ENCODE peak calls at places on chromosomes 13 and 19, in eight cellular contexts. F is foreskin keratinocyte, S is hepatocyte, W is A549, D is AG04450, G is heart left ventricle, E is right atrium auricular region, J is right lobe of liver. Q is an unnamed sample.

GRCh38 chr19:50496189-50497029 is 14.6 kb downstream of the JOSD2 start:
- DNase-seq in E (no peak), J (no peak), S (no peak), G (peak; percentile 71), F (no peak), D (no peak), W (peak; percentile 67), Q (no peak)

GRCh38 chr19:49923055-49924003 is 5.7 kb upstream of the ATF5 start:
- DNase-seq in E (no peak), S (no peak), J (peak; percentile 97), G (peak; percentile 29), F (no peak), W (no peak), D (no peak), Q (no peak)

GRCh38 chr19:18069383-18069782 is 17.4 kb downstream of the IL12RB1 start:
- DNase-seq in G (no peak), E (no peak), S (no peak), D (no peak), W (no peak), J (no peak), F (no peak), Q (no peak)

GRCh38 chr19:33054623-33055022 is 10.1 kb downstream of the RHPN2 start:
- DNase-seq in S (peak; percentile 50), W (peak; percentile 85), D (no peak), F (no peak), J (peak; percentile 77), G (no peak), E (no peak), Q (no peak)

GRCh38 chr19:33486936-33487793 is 34.4 kb downstream of the PEPD start:
- DNase-seq in J (peak; percentile 37), F (no peak), S (no peak), D (no peak), E (no peak), G (no peak), W (no peak), Q (no peak)

GRCh38 chr19:13398780-13399726 is 107.2 kb downstream of the CACNA1A start:
- DNase-seq in S (no peak), D (peak; percentile 75), E (no peak), F (peak; percentile 84), J (no peak), G (no peak), W (peak; percentile 2), Q (no peak)

GRCh38 chr19:13055213-13056051 is 47.2 kb downstream of the LYL1 start:
- DNase-seq in D (peak; percentile 79), S (peak; percentile 89), W (no peak), J (no peak), G (peak; percentile 83), E (peak; percentile 91), F (no peak), Q (no peak)

GRCh38 chr19:40217921-40218890 is at the start of gene TTC9B:
- DNase-seq in J (no peak), E (no peak), F (no peak), W (peak; percentile 51), D (no peak), G (no peak), S (peak; percentile 67), Q (no peak)

GRCh38 chr13:112894673-112895481 is 74.1 kb upstream of the MCF2L start:
- DNase-seq in E (no peak), F (no peak), J (no peak), G (no peak), D (no peak), S (peak; percentile 41), W (no peak), Q (no peak)

GRCh38 chr19:49809155-49809986 is 3.7 kb downstream of the FUZ start:
- DNase-seq in W (peak; percentile 42), E (peak; percentile 77), D (no peak), F (no peak), S (peak; percentile 67), J (peak; percentile 75), G (peak; percentile 71), Q (no peak)

GRCh38 chr19:58183822-58184215 is 958 bp downstream of the ZNF274 start:
- DNase-seq in J (no peak), G (no peak), F (no peak), D (no peak), S (no peak), W (no peak), E (no peak), Q (no peak)

GRCh38 chr19:57708641-57709354 is at the start of gene ZNF154:
- DNase-seq in F (no peak), D (peak; percentile 29), G (peak; percentile 61), J (no peak), E (peak; percentile 58), W (no peak), S (peak; percentile 87), Q (no peak)

DNA sequence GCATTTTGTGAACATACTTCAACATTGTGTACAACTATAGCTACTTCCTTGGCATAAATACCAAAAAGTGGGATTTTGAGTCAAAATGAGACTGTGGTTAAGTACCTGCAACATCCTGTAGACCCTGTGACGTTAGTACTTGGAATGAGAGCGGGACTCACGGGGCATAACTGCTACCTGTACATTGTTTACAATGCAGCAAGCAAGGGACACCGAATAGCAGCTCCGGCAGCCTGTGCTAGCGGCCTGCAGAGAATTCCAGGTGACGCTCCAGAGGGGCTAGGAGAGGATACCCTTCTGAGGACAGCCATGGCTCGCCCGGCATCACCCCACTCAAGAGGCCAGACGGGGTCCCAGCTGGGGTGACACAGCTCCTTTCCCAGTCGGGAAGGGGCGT is 821 bp upstream of the ZNF331 start:
- DNase-seq in D (no peak), W (no peak), F (no peak), E (no peak), J (no peak), G (no peak), S (peak; percentile 34), Q (no peak)
- H3K27ac ChIP-seq in D (peak overlapping the region; percentile 57), W (peak overlapping the region; percentile 68), F (peak overlapping the region; percentile 39), E (peak overlapping the region; percentile 88), J (peak overlapping the region; percentile 67), G (peak overlapping the region; percentile 84), S (peak overlapping the region; percentile 93), Q (peak overlapping the region; percentile 83)

GRCh38 chr19:35932291-35932936 is 3.8 kb upstream of the LRFN3 start:
- DNase-seq in D (no peak), E (no peak), G (no peak), J (no peak), W (no peak), S (no peak), F (no peak), Q (no peak)

GRCh38 chr19:35928507-35928906 is 7.7 kb upstream of the LRFN3 start:
- DNase-seq in W (no peak), S (no peak), E (no peak), J (no peak), F (no peak), D (no peak), G (no peak), Q (no peak)

GRCh38 chr19:35935911-35936737 is at the start of gene LRFN3:
- DNase-seq in F (peak; percentile 47), W (peak; percentile 88), S (peak; percentile 91), D (no peak), G (peak; percentile 68), J (peak; percentile 75), E (peak; percentile 79), Q (no peak)

GRCh38 chr19:35931874-35932202 is 4.3 kb upstream of the LRFN3 start:
- DNase-seq in W (no peak), F (no peak), J (no peak), D (no peak), S (no peak), G (no peak), E (no peak), Q (no peak)

GRCh38 chr19:35931161-35931873 is 4.9 kb upstream of the LRFN3 start:
- DNase-seq in J (peak; percentile 99), W (peak; percentile 100), D (peak; percentile 99), G (peak; percentile 99), E (peak; percentile 99), F (peak; percentile 97), S (peak; percentile 100), Q (peak; percentile 100)
- H3K27ac ChIP-seq in J (peak overlapping the region; percentile 37), W (peak overlapping the region; percentile 75), D (peak overlapping the region; percentile 11), G (peak overlapping the region; percentile 88), E (peak overlapping the region; percentile 69), F (no peak overlapping the region), S (peak overlapping the region; percentile 36), Q (peak overlapping the region; percentile 62)

DNA sequence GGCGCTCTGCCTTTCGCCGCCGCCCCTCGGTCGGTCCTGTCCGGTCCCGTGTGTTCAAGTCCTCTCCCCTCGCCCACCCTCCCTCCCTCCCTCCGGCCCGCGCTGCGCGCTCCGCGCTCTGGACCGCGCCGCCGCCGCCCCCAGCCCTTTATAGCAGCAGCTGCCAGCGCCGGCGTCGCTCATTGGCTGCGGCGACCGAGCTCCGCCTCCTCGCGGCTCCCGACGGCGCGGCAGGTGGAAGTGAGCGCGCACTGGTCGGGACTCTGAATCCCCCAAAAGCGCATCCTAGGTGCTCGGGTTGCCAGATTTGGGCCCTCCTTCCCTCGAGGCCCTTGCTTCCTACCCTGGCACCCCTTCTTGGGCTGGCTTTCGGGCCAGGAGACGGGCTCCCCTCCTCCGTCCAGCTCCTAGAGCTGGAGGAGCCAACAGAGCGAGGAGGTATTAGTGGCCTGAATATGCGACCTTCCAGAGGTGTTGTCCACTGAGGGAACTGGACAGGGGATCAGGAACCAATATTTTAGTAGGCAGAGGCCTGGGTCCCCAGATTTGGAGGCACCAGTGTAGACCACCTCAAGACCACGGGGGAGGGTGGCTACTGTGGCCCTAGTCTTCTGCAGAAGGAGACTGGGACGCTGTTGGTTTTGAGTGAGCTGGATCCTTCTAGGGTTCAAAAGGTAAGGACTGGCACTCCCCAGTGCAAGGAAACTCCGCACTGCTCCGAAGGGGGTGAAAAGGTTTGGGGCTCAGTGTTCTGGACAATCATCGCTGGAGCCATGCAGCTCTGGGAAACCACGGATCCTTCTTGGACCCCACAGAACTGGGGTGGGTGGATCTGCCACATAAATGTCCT is at the start of gene ELAVL3:
- DNase-seq in E (no peak), W (no peak), D (no peak), S (no peak), G (no peak), F (no peak), J (no peak), Q (no peak)
- H3K27ac ChIP-seq in E (no peak within 1 kb of the TSS), W (no peak within 1 kb of the TSS), D (no peak within 1 kb of the TSS), S (no peak within 1 kb of the TSS), G (no peak within 1 kb of the TSS), F (no peak within 1 kb of the TSS), J (no peak within 1 kb of the TSS), Q (no peak within 1 kb of the TSS)

DNA sequence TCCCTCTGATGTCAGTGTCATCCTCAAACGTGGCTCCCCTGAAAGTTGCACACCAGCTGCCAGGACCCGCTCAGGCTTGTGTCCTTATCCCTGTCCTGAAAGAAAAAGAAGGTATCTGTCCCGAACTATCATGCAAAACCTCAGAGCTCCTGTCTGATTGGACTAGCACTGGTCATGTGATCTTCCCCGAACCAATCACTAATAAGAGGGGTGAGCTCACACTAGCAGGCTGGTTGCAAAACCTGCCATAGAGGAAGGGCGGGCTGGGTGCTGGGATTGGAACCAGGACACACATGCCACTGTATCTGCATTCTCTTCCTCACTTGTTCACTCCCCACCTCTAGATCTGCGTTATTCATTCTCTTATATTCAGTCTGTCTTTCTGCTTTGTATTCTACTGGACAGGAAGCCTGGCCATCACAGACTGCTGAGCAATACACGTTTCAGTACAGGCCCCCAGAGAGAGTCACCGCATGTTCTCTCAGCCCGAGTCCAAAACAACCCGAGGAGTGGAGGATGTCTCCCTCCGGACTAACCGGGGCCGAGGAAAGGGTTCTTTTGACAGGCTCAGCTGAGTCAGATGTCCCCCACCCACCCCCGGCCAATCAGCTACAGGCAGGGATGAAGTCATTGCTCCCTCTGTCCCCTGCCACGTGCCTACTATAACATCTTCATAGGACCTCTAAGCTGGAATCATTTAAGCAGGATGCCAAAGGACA is 97.7 kb downstream of the SIPA1L3 start:
- DNase-seq in D (peak; percentile 91), E (peak; percentile 96), W (peak; percentile 90), S (peak; percentile 89), G (peak; percentile 88), F (peak; percentile 94), J (peak; percentile 63), Q (peak; percentile 41)
- H3K27ac ChIP-seq in D (peak overlapping the region; percentile 99), E (peak overlapping the region; percentile 84), W (peak overlapping the region; percentile 30), S (peak overlapping the region; percentile 93), G (peak overlapping the region; percentile 93), F (peak overlapping the region; percentile 77), J (peak overlapping the region; percentile 76), Q (no peak overlapping the region)

GRCh38 chr13:44972956-44973581 is 16.2 kb downstream of the NUFIP1 start:
- DNase-seq in E (no peak), G (no peak), S (peak; percentile 34), W (peak; percentile 10), D (no peak), J (no peak), F (no peak), Q (no peak)
- H3K27ac ChIP-seq in E (no peak overlapping the region), G (no peak overlapping the region), S (no peak overlapping the region), W (no peak overlapping the region), D (no peak overlapping the region), J (no peak overlapping the region), F (no peak overlapping the region), Q (no peak overlapping the region)